ENCODE peak calls at places on chromosomes 13 and 19, in nine cellular contexts. H is CMK; X is suprapubic skin; N is effector memory CD4-positive, alpha-beta T cell; K is choroid plexus epithelial cell; S is D341Med; M is cardiac fibroblast; U is head of caudate nucleus; L is prostate gland. Q is an unnamed sample.

GRCh38 chr13:59672445-59672844 is 491.3 kb downstream of the DIAPH3 start:
- DNase-seq in N (no peak), M (no peak), H (no peak), K (no peak), U (no peak), L (no peak), X (no peak), S (no peak), Q (no peak)

GRCh38 chr19:46546194-46546896 is 50.7 kb upstream of the PNMA8B start:
- DNase-seq in K (peak), N (no peak), U (peak), X (no peak), H (no peak), S (peak), L (peak), M (peak), Q (peak)

GRCh38 chr13:38775085-38775484 is 88.2 kb downstream of the FREM2 start:
- DNase-seq in X (no peak), S (no peak), K (no peak), L (no peak), M (no peak), H (no peak), N (no peak), U (no peak), Q (no peak)

GRCh38 chr19:40141546-40141945 is 49.7 kb upstream of the MAP3K10 start:
- DNase-seq in S (no peak), L (no peak), H (no peak), M (no peak), K (no peak), N (no peak), X (no peak), U (no peak), Q (no peak)

GRCh38 chr13:114097893-114098688 is 34.3 kb downstream of the RASA3 start:
- DNase-seq in N (no peak), H (no peak), S (no peak), U (no peak), K (no peak), M (no peak), L (no peak), X (peak), Q (no peak)

GRCh38 chr19:28171983-28172382 is 1041.0 kb downstream of the UQCRFS1 start:
- DNase-seq in U (peak), S (no peak), N (no peak), H (no peak), X (no peak), L (no peak), M (no peak), K (no peak), Q (peak)

GRCh38 chr13:88042489-88042888 is 371.3 kb downstream of the SLITRK5 start:
- DNase-seq in K (peak), L (no peak), M (no peak), H (no peak), N (no peak), X (no peak), S (no peak), U (no peak), Q (peak)

GRCh38 chr13:109857325-109857724 is 70.9 kb upstream of the IRS2 start:
- DNase-seq in M (no peak), K (no peak), N (no peak), S (no peak), U (no peak), X (no peak), H (no peak), L (no peak), Q (no peak)

GRCh38 chr19:15779756-15780476 is 7.5 kb upstream of the OR10H5 start:
- DNase-seq in K (peak), U (peak), N (no peak), S (no peak), L (peak), X (peak), M (peak), H (no peak), Q (peak)

GRCh38 chr19:38266070-38266469 is 1.7 kb downstream of the SPINT2 start:
- DNase-seq in N (no peak), X (no peak), K (no peak), L (no peak), M (no peak), U (no peak), H (no peak), S (no peak), Q (no peak)

GRCh38 chr19:10952809-10953208 is 8.0 kb upstream of the SMARCA4 start:
- DNase-seq in K (no peak), N (no peak), S (no peak), X (no peak), L (peak), H (no peak), M (no peak), U (no peak), Q (no peak)

GRCh38 chr19:3931041-3931440 is 1.8 kb upstream of the NMRK2 start:
- DNase-seq in S (peak), K (no peak), M (no peak), U (no peak), X (no peak), H (no peak), L (no peak), N (no peak), Q (no peak)

GRCh38 chr13:76696370-76696769 is 189.8 kb downstream of the KCTD12 start:
- DNase-seq in H (no peak), U (no peak), N (no peak), M (peak), S (no peak), L (no peak), X (no peak), K (peak), Q (no peak)

GRCh38 chr19:2476451-2477140 is 669 bp downstream of the GADD45B start:
- DNase-seq in U (peak), H (no peak), N (peak), L (no peak), X (no peak), S (peak), M (peak), K (peak), Q (peak)

GRCh38 chr13:107476068-107476467 is 739.3 kb downstream of the LIG4 start:
- DNase-seq in X (no peak), U (no peak), M (no peak), N (no peak), K (no peak), H (no peak), S (no peak), L (no peak), Q (no peak)

GRCh38 chr19:3852614-3853254 is 16.1 kb downstream of the ZFR2 start:
- DNase-seq in M (peak), S (peak), N (peak), X (no peak), U (no peak), L (no peak), H (no peak), K (peak), Q (peak)

GRCh38 chr13:21579754-21580316 is 24.1 kb downstream of the MICU2 start:
- DNase-seq in K (no peak), N (no peak), H (no peak), X (no peak), L (no peak), U (no peak), S (no peak), M (no peak), Q (peak)

GRCh38 chr19:32682317-32682716 is 6.7 kb downstream of the RGS9BP start:
- DNase-seq in H (no peak), X (no peak), L (no peak), K (no peak), N (no peak), M (no peak), S (no peak), U (no peak), Q (no peak)

GRCh38 chr19:14048439-14049153 is 13.3 kb downstream of the PALM3 start:
- DNase-seq in K (peak), M (no peak), H (peak), X (no peak), S (peak), N (peak), L (no peak), U (peak), Q (peak)

GRCh38 chr13:60267498-60268202 is 103.9 kb upstream of the DIAPH3 start:
- DNase-seq in M (peak), S (no peak), U (no peak), N (no peak), H (no peak), X (no peak), L (peak), K (peak), Q (peak)

Q was measured in HT1080.